ENCODE peak calls at places on chromosomes 2 and 18, in four cellular contexts. One of them, this sample, is unnamed.

GRCh38 chr2:232870002-232870765 is at the start of gene SNORC:
- DNase-seq in activated B cell treated with CpG ODN at 0.5 μM for 24 hours: no peak
- DNase-seq in GM12878: no peak
- DNase-seq in fibroblast of villous mesenchyme: no peak
- DNase-seq in this sample: no peak

GRCh38 chr2:239018291-239019192 is 170.7 kb downstream of the TWIST2 start:
- DNase-seq in activated B cell treated with CpG ODN at 0.5 μM for 24 hours: no peak
- DNase-seq in GM12878: no peak
- DNase-seq in fibroblast of villous mesenchyme: no peak
- DNase-seq in this sample: no peak

GRCh38 chr2:86566828-86567205 is 3.6 kb upstream of the CHMP3 start:
- DNase-seq in activated B cell treated with CpG ODN at 0.5 μM for 24 hours: no peak
- DNase-seq in GM12878: no peak
- DNase-seq in fibroblast of villous mesenchyme: no peak
- DNase-seq in this sample: no peak

GRCh38 chr2:230798769-230799399 is 65.9 kb upstream of the ITM2C start:
- DNase-seq in activated B cell treated with CpG ODN at 0.5 μM for 24 hours: no peak
- DNase-seq in GM12878: no peak
- DNase-seq in fibroblast of villous mesenchyme: peak; percentile 75
- DNase-seq in this sample: no peak

GRCh38 chr18:63177822-63178525 is 141.6 kb downstream of the BCL2 start:
- DNase-seq in activated B cell treated with CpG ODN at 0.5 μM for 24 hours: no peak
- DNase-seq in GM12878: no peak
- DNase-seq in fibroblast of villous mesenchyme: peak; percentile 24
- DNase-seq in this sample: no peak

GRCh38 chr2:229714080-229714735 is at the start of gene DNER:
- DNase-seq in activated B cell treated with CpG ODN at 0.5 μM for 24 hours: peak; percentile 33
- DNase-seq in GM12878: no peak
- DNase-seq in fibroblast of villous mesenchyme: no peak
- DNase-seq in this sample: no peak

GRCh38 chr2:102789349-102790085 is 27.7 kb downstream of the TMEM182 start:
- DNase-seq in activated B cell treated with CpG ODN at 0.5 μM for 24 hours: no peak
- DNase-seq in GM12878: no peak
- DNase-seq in fibroblast of villous mesenchyme: no peak
- DNase-seq in this sample: no peak

GRCh38 chr2:33425156-33425555 is 51.3 kb upstream of the RASGRP3 start:
- DNase-seq in activated B cell treated with CpG ODN at 0.5 μM for 24 hours: no peak
- DNase-seq in GM12878: no peak
- DNase-seq in fibroblast of villous mesenchyme: no peak
- DNase-seq in this sample: no peak

GRCh38 chr18:68679531-68679930 is 35.4 kb downstream of the TMX3 start:
- DNase-seq in activated B cell treated with CpG ODN at 0.5 μM for 24 hours: no peak
- DNase-seq in GM12878: no peak
- DNase-seq in fibroblast of villous mesenchyme: peak; percentile 87
- DNase-seq in this sample: no peak

GRCh38 chr18:68676913-68677312 is 38.0 kb downstream of the TMX3 start:
- DNase-seq in activated B cell treated with CpG ODN at 0.5 μM for 24 hours: no peak
- DNase-seq in GM12878: no peak
- DNase-seq in fibroblast of villous mesenchyme: peak; percentile 60
- DNase-seq in this sample: no peak
- TF ChIP-seq CTCF in activated B cell treated with CpG ODN at 0.5 μM for 24 hours: no peak
- TF ChIP-seq CTCF in GM12878: peak; percentile 17
- TF ChIP-seq CTCF in fibroblast of villous mesenchyme: peak; percentile 31
- TF ChIP-seq CTCF in this sample: no peak

DNA sequence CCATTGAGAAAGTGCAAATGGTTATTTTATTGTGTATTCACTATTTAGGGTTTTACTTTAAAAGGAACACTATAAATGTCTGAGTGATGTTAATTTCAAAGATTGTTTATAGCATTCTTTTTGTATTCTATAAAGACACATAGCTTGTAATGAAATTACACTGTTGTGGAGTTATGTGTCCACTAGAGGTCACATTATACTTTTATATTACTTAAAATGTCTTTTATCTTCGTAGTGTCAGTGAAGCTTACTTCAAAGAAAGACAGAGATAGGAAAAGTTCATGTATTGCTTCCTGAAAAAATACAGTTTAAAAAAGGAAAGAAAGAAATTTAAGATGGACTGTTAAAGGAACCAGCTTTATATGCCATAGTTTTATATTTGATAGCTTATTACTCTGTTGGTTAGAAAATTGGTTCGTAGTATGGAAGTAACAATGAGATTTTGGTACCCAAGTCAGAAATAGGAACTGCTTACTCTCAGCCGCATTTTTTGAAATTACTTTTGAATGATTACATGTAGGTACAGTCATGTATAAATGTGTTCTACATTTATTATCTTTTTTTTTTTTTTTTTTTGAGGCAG is 20.5 kb downstream of the APLF start:
- DNase-seq in activated B cell treated with CpG ODN at 0.5 μM for 24 hours: no peak
- DNase-seq in GM12878: no peak
- DNase-seq in fibroblast of villous mesenchyme: peak; percentile 41
- DNase-seq in this sample: no peak
- TF ChIP-seq CTCF in activated B cell treated with CpG ODN at 0.5 μM for 24 hours: peak; percentile 39
- TF ChIP-seq CTCF in GM12878: peak; percentile 49
- TF ChIP-seq CTCF in fibroblast of villous mesenchyme: peak; percentile 38
- TF ChIP-seq CTCF in this sample: peak; percentile 76

GRCh38 chr2:124018894-124019293 is 6.2 kb upstream of the CNTNAP5 start:
- DNase-seq in activated B cell treated with CpG ODN at 0.5 μM for 24 hours: no peak
- DNase-seq in GM12878: no peak
- DNase-seq in fibroblast of villous mesenchyme: no peak
- DNase-seq in this sample: no peak
- TF ChIP-seq CTCF in activated B cell treated with CpG ODN at 0.5 μM for 24 hours: no peak
- TF ChIP-seq CTCF in GM12878: no peak
- TF ChIP-seq CTCF in fibroblast of villous mesenchyme: no peak
- TF ChIP-seq CTCF in this sample: no peak

GRCh38 chr2:128714861-128715312 is 396.2 kb upstream of the HS6ST1 start:
- DNase-seq in activated B cell treated with CpG ODN at 0.5 μM for 24 hours: no peak
- DNase-seq in GM12878: no peak
- DNase-seq in fibroblast of villous mesenchyme: no peak
- DNase-seq in this sample: no peak
- TF ChIP-seq CTCF in activated B cell treated with CpG ODN at 0.5 μM for 24 hours: no peak
- TF ChIP-seq CTCF in GM12878: peak; percentile 21
- TF ChIP-seq CTCF in fibroblast of villous mesenchyme: no peak
- TF ChIP-seq CTCF in this sample: no peak

DNA sequence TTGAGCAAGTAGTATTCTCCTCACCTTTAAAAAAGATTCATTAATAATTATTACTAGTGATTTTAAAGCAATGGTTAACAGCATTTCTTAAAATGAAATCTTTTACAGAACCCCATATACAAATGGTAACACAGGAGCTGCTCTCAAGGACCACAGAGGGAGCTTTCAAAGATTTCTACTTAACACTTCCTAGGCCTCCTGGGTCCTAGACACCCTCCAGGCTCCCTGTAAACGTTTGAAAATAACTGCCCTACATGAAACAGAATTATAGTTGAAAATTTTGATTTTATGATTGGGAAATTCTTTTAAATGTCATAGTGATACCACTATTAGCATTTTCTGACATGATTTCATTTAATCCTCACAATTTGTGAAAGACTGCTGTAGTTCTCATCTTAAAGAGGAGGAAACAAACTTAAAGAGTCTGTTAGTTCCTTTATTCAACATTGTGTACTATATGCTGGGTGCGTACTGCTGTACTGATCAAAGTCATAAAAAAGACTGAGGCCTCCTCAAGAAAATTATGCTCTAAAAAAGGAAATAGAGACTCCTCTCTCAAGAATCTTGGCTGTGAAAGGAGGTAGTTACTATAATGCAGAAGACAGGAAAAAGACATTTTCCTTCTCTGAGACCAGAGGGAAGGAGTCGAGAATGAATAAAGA is 10.6 kb downstream of the CUL3 start:
- DNase-seq in activated B cell treated with CpG ODN at 0.5 μM for 24 hours: no peak
- DNase-seq in GM12878: no peak
- DNase-seq in fibroblast of villous mesenchyme: no peak
- DNase-seq in this sample: no peak
- TF ChIP-seq CTCF in activated B cell treated with CpG ODN at 0.5 μM for 24 hours: no peak
- TF ChIP-seq CTCF in GM12878: no peak
- TF ChIP-seq CTCF in fibroblast of villous mesenchyme: no peak
- TF ChIP-seq CTCF in this sample: no peak

DNA sequence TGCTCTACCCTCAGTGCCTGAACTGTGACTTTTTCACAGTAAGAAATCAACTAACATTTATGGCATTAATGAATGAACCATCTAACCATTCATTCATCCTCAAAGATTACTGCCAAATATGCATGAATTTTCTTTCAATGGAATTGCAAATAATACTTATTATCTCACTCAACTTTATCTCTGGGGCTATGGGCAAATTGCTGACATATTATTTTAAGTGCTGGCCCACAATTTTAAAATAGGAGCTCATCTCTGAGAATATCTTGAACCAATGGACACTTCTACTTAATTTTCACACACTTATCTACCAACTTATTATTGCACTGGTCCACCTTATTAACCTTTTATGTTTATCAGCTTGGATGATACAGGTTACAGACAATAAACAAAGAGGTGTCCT is 182.8 kb downstream of the RBM43 start:
- DNase-seq in activated B cell treated with CpG ODN at 0.5 μM for 24 hours: no peak
- DNase-seq in GM12878: no peak
- DNase-seq in fibroblast of villous mesenchyme: no peak
- DNase-seq in this sample: no peak
- TF ChIP-seq CTCF in activated B cell treated with CpG ODN at 0.5 μM for 24 hours: no peak
- TF ChIP-seq CTCF in GM12878: no peak
- TF ChIP-seq CTCF in fibroblast of villous mesenchyme: no peak
- TF ChIP-seq CTCF in this sample: no peak

GRCh38 chr2:42077343-42077742 is 29.5 kb downstream of the PKDCC start:
- DNase-seq in activated B cell treated with CpG ODN at 0.5 μM for 24 hours: no peak
- DNase-seq in GM12878: no peak
- DNase-seq in fibroblast of villous mesenchyme: no peak
- DNase-seq in this sample: no peak
- TF ChIP-seq CTCF in activated B cell treated with CpG ODN at 0.5 μM for 24 hours: no peak
- TF ChIP-seq CTCF in GM12878: peak; percentile 13
- TF ChIP-seq CTCF in fibroblast of villous mesenchyme: peak; percentile 33
- TF ChIP-seq CTCF in this sample: no peak

This sample was measured in CD14-positive monocyte.